ENCODE peak calls at places on chromosomes 16 and 17, in ten cellular contexts. U is progenitor cell of endocrine pancreas; T is GM04504; M is germinal center; S is A549; R is stimulated activated CD4-positive, alpha-beta T cell treated with anti-CD3 and anti-CD28 coated beads, Interleukin-4, amount 100 ng/mL, for 4 hours; B is HFF-Myc; W is NCI-H1092; F is nephron progenitor cell; X is lower lobe of right lung. J is an unnamed sample.
A peak's percentile ranks its signal among the peaks of the same experiment; 100 is the strongest.

GRCh38 chr16:30837904-30838303 is 50.9 kb upstream of the ZNF629 start:
- DNase-seq in U (no peak), T (no peak), M (no peak), S (no peak), R (no peak), B (no peak), W (no peak), F (no peak), X (no peak), J (no peak)

GRCh38 chr17:2478446-2478845 is 33.2 kb downstream of the METTL16 start:
- DNase-seq in U (no peak), T (no peak), M (no peak), S (no peak), R (no peak), B (no peak), W (no peak), F (no peak), X (no peak), J (no peak)

GRCh38 chr16:19745286-19746018 is 27.4 kb downstream of the IQCK start:
- DNase-seq in U (no peak), T (peak; percentile 10), M (no peak), S (no peak), R (no peak), B (peak; percentile 31), W (no peak), F (no peak), X (no peak), J (no peak)

GRCh38 chr16:87235810-87236515 is 81.2 kb downstream of the C16orf95 start:
- DNase-seq in U (no peak), T (no peak), M (peak; percentile 20), S (no peak), R (no peak), B (no peak), W (no peak), F (peak; percentile 26), X (no peak), J (no peak)

GRCh38 chr16:3788711-3789374 is 71.5 kb upstream of the TRAP1 start:
- DNase-seq in U (no peak), T (no peak), M (no peak), S (no peak), R (no peak), B (no peak), W (no peak), F (no peak), X (no peak), J (no peak)

GRCh38 chr17:41734139-41734948 is at the start of gene HAP1:
- DNase-seq in U (peak; percentile 57), T (no peak), M (peak; percentile 36), S (peak; percentile 84), R (peak; percentile 15), B (no peak), W (no peak), F (peak; percentile 78), X (no peak), J (no peak)

GRCh38 chr17:17972952-17973254 is 241 bp downstream of the DRC3 start:
- DNase-seq in U (no peak), T (no peak), M (no peak), S (no peak), R (no peak), B (no peak), W (no peak), F (no peak), X (no peak), J (no peak)

GRCh38 chr17:62172492-62173291 is 107.6 kb upstream of the MED13 start:
- DNase-seq in U (no peak), T (no peak), M (no peak), S (no peak), R (no peak), B (no peak), W (no peak), F (no peak), X (no peak), J (no peak)

GRCh38 chr17:5042152-5043022 is 7.2 kb upstream of the SLC52A1 start:
- DNase-seq in U (no peak), T (no peak), M (no peak), S (no peak), R (no peak), B (no peak), W (no peak), F (no peak), X (no peak), J (no peak)

GRCh38 chr16:69407702-69408323 is 16.6 kb upstream of the CYB5B start:
- DNase-seq in U (no peak), T (no peak), M (no peak), S (no peak), R (no peak), B (no peak), W (no peak), F (no peak), X (no peak), J (no peak)